ENCODE peak calls at places on chromosome 19, in eight cellular contexts. B, X, E, D, Q, T, I and C are unnamed samples.

GRCh38 chr19:57558525-57558924 is 1.1 kb downstream of the ZNF550 start:
- DNase-seq in B (no peak), X (no peak), E (no peak), D (no peak), Q (no peak), T (no peak), I (no peak), C (no peak)

GRCh38 chr19:49472936-49473335 is 1.1 kb upstream of the FLT3LG start:
- DNase-seq in B (no peak), X (no peak), E (no peak), D (peak; percentile 23), Q (no peak), T (no peak), I (no peak), C (no peak)

GRCh38 chr19:19599190-19599535 is 19.3 kb downstream of the PBX4 start:
- DNase-seq in B (no peak), X (no peak), E (no peak), D (no peak), Q (no peak), T (no peak), I (no peak), C (no peak)

GRCh38 chr19:48308695-48309586 is 16.4 kb upstream of the EMP3 start:
- DNase-seq in B (no peak), X (no peak), E (no peak), D (no peak), Q (no peak), T (no peak), I (no peak), C (no peak)

GRCh38 chr19:46201413-46202310 is 27.9 kb upstream of the IGFL1 start:
- DNase-seq in B (no peak), X (no peak), E (no peak), D (no peak), Q (no peak), T (no peak), I (no peak), C (no peak)

GRCh38 chr19:36916991-36917390 is 859 bp downstream of the ZNF568 start:
- DNase-seq in B (no peak), X (no peak), E (no peak), D (peak; percentile 24), Q (no peak), T (no peak), I (no peak), C (no peak)

GRCh38 chr19:55340784-55341147 is 1.1 kb downstream of the KMT5C start:
- DNase-seq in B (no peak), X (no peak), E (no peak), D (no peak), Q (no peak), T (no peak), I (peak; percentile 43), C (no peak)

GRCh38 chr19:54684537-54684936 is 21.8 kb downstream of the LILRB4 start:
- DNase-seq in B (no peak), X (no peak), E (no peak), D (no peak), Q (peak; percentile 20), T (no peak), I (no peak), C (no peak)

GRCh38 chr19:16025108-16026101 is 50.9 kb upstream of the TPM4 start:
- DNase-seq in B (no peak), X (no peak), E (peak; percentile 54), D (no peak), Q (peak; percentile 96), T (peak; percentile 51), I (peak; percentile 39), C (peak; percentile 32)

DNA sequence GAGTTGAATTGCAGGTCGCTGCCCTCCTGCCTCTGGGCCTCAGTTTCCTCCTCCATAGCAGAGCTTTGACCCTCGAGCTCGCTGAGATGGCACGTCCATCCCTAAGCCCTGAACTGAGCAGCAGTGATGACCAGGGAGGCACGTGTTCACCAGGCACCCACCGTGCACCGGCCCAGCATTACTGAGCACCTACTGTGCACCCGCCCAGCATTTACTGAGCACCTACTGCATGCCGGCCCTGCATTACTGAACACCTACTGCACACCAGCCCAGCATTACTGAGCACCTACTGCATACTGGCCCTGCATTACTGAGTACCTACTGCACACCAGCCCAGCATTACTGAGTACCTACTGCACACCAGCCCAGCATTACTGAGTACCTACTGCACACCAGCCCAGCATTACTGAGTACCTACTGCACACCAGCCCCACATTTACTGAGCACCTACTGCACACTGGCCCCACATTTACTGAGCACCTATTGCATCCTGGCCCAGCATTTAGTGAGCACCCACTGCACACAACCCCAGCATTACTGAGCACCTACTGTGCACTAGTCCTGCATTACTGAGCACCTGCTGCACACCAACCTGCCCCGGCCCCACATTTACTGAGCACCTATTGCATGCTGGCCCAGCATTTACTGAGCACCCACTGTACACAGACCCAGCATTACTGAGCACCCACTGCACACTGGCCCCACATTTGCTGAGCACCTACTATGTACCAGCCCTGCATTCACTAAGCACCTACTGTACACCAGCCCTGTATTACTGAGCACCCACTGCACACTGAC is 6.3 kb downstream of the TPGS1 start:
- DNase-seq in B (no peak), X (no peak), E (no peak), D (peak; percentile 21), Q (no peak), T (no peak), I (no peak), C (no peak)
- TF ChIP-seq POLR2A in B (no peak), X (no peak), E (no peak), D (no peak), Q (no peak), T (no peak), I (no peak), C (no peak)

GRCh38 chr19:40380199-40381037 is 9.6 kb downstream of the HIPK4 start:
- DNase-seq in B (no peak), X (no peak), E (no peak), D (no peak), Q (no peak), T (no peak), I (no peak), C (no peak)

GRCh38 chr19:40377876-40378385 is 12.1 kb downstream of the HIPK4 start:
- DNase-seq in B (no peak), X (no peak), E (no peak), D (no peak), Q (no peak), T (no peak), I (no peak), C (no peak)

GRCh38 chr19:40378509-40378908 is 11.5 kb downstream of the HIPK4 start:
- DNase-seq in B (no peak), X (no peak), E (no peak), D (no peak), Q (no peak), T (no peak), I (no peak), C (no peak)

GRCh38 chr19:40381321-40381720 is 8.7 kb downstream of the HIPK4 start:
- DNase-seq in B (no peak), X (no peak), E (no peak), D (no peak), Q (no peak), T (no peak), I (no peak), C (no peak)

DNA sequence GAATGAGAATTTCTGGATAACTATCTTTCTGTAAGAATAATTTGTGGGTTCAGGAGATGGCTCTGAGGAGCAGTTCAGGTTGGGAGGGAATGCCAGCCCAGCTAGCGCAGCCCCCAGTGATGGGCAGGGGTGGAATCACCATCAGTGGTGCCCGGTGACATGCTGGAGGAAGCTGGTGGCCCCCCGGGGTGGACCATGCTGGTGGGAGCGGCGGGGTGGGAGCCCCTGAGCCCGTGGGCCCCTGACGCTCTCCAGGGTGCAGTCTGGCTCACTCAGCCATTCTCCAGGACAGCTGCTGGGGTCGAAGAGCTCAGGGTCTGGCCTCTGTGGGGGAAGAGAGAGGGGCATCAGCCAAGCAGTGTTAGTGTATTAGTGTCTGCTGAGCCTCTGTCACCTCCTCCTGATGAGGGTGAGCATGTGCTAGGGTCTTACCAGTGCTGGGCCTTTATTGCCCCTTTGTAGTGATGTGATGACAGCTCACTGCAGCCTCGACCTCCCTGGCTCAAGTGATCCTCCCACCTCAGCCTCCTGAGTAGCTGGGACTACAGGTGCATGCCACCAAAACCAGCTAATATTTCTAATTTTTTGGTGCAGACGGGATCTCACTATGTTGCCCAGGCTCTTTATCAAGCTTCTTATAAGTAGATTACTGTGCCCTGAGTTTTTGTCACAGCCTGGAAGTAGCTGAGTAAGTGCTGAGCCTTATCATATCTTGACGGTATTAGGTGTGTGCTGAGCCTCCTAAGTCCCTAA is 10.4 kb downstream of the HIPK4 start:
- DNase-seq in B (no peak), X (no peak), E (no peak), D (no peak), Q (no peak), T (no peak), I (no peak), C (no peak)
- TF ChIP-seq POLR2A in B (no peak), X (no peak), E (no peak), D (no peak), Q (no peak), T (no peak), I (no peak), C (no peak)

GRCh38 chr19:50486823-50487515 is 10.3 kb upstream of the GARIN5A start:
- DNase-seq in B (no peak), X (no peak), E (no peak), D (no peak), Q (peak; percentile 53), T (no peak), I (no peak), C (no peak)
- TF ChIP-seq POLR2A in B (no peak), X (no peak), E (no peak), D (no peak), Q (no peak), T (no peak), I (no peak), C (no peak)

DNA sequence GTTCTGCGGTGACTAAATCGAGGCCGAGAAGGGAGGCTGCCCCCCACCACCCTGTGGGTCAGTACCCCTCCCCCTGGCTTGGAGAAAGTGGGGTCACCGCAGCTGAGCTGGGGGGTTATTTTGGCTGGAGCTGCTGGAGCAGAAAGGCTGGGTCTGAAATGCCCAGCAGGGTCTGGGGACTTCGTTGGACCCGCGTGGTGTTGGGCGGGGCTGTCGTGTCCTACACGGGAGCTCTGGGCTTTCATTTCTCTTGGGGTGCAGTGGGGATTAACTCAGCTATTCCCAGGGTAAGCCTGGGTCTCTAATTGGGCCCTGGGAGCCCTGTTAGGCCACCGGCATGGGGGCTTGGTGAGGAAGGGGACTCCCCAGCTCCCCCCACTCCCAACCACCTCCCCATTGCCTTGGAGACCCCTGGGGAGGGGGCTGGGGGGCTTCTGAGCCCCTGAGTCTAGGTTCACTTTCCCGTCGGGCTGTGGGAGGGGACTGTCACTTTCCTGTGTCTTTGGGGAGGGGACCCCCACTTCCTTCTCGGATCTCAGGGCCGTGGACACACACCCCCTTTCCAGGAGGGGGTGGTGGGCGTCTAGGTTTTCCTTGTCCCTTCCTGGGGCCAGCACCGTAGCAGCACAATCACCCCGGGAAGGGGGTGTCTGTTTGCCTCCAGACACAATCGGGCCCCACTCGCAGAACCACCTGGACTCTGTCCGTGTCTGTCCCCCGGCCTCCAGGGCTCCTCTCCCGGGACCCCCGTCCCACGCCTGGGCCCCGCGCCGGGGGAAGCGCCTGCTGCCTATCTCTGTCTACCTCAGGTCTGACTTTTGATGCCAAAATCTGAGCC is 10.2 kb upstream of the WDR18 start:
- DNase-seq in B (no peak), X (no peak), E (no peak), D (no peak), Q (no peak), T (no peak), I (no peak), C (no peak)
- TF ChIP-seq POLR2A in B (no peak), X (no peak), E (no peak), D (no peak), Q (no peak), T (no peak), I (no peak), C (no peak)

GRCh38 chr19:8640402-8641004 is 10.1 kb downstream of the NFILZ start:
- DNase-seq in B (no peak), X (no peak), E (peak; percentile 34), D (peak; percentile 67), Q (no peak), T (no peak), I (peak; percentile 36), C (no peak)
- TF ChIP-seq POLR2A in B (no peak), X (no peak), E (no peak), D (no peak), Q (no peak), T (no peak), I (no peak), C (no peak)